ENCODE peak calls at places on chromosomes 13 and 19, in seven cellular contexts. F, O, H, R, N, U and Z are unnamed samples.

GRCh38 chr13:37277435-37278144 is 172.1 kb upstream of the CSNK1A1L start:
- DNase-seq in N (no peak), O (no peak), U (no peak), H (no peak), F (no peak), R (no peak), Z (no peak)

GRCh38 chr19:2136796-2137195 is 14.6 kb downstream of the AP3D1 start:
- DNase-seq in R (no peak), H (no peak), U (no peak), O (no peak), N (no peak), F (no peak), Z (no peak)

GRCh38 chr19:41894350-41894749 is 11.4 kb downstream of the ARHGEF1 start:
- DNase-seq in O (no peak), N (no peak), R (no peak), H (no peak), F (no peak), U (no peak), Z (no peak)

GRCh38 chr19:53079313-53079924 is 23.8 kb downstream of the ZNF160 start:
- DNase-seq in H (no peak), R (no peak), N (no peak), O (no peak), U (no peak), F (no peak), Z (no peak)

GRCh38 chr13:85896516-85897450 is 97.6 kb upstream of the SLITRK6 start:
- DNase-seq in H (no peak), F (no peak), O (no peak), R (no peak), N (no peak), U (no peak), Z (no peak)

GRCh38 chr13:48144413-48145035 is 49.6 kb upstream of the MED4 start:
- DNase-seq in O (no peak), H (no peak), N (no peak), U (no peak), R (no peak), F (no peak), Z (no peak)

GRCh38 chr19:39820696-39821095 is 13.3 kb downstream of the DYRK1B start:
- DNase-seq in U (no peak), H (no peak), F (no peak), N (no peak), R (no peak), O (no peak), Z (no peak)

GRCh38 chr13:34657716-34658115 is 284.4 kb upstream of the NBEA start:
- DNase-seq in H (no peak), U (no peak), F (no peak), N (no peak), O (no peak), R (no peak), Z (no peak)

GRCh38 chr13:49319555-49320350 is 72.0 kb downstream of the CDADC1 start:
- DNase-seq in O (no peak), H (no peak), R (no peak), N (no peak), F (no peak), U (no peak), Z (no peak)